ENCODE peak calls at places on chromosome 17, in four cellular contexts. N, F, B and Q are unnamed samples.

GRCh38 chr17:31581491-31581890 is 190.0 kb downstream of the RAB11FIP4 start:
- DNase-seq in N (peak), B (no peak), F (no peak), Q (no peak)

GRCh38 chr17:74631468-74632195 is 8.1 kb upstream of the CD300E start:
- DNase-seq in F (no peak), B (no peak), N (no peak), Q (no peak)

GRCh38 chr17:35915153-35915969 is 15.2 kb downstream of the RDM1 start:
- DNase-seq in N (no peak), B (no peak), F (no peak), Q (no peak)

GRCh38 chr17:51764387-51764971 is 394.0 kb downstream of the CA10 start:
- DNase-seq in F (peak), B (no peak), N (peak), Q (peak)

GRCh38 chr17:65594585-65594940 is 33.1 kb upstream of the AXIN2 start:
- DNase-seq in B (no peak), N (no peak), F (no peak), Q (no peak)

GRCh38 chr17:77036136-77036840 is 104.5 kb upstream of the SEC14L1 start:
- DNase-seq in F (no peak), N (no peak), B (no peak), Q (no peak)

GRCh38 chr17:75596320-75597087 is 8.9 kb downstream of the MYO15B start:
- DNase-seq in N (peak), B (no peak), F (no peak), Q (no peak)

GRCh38 chr17:75047398-75048098 is 523 bp downstream of the KCTD2 start:
- DNase-seq in B (no peak), N (no peak), F (peak), Q (peak)

GRCh38 chr17:61307905-61308886 is 91.4 kb upstream of the TBX2 start:
- DNase-seq in N (no peak), F (no peak), B (peak), Q (peak)

GRCh38 chr17:72603346-72604242 is 482.8 kb downstream of the SOX9 start:
- DNase-seq in F (no peak), N (no peak), B (no peak), Q (peak)

GRCh38 chr17:60390223-60390622 is 1.7 kb downstream of the USP32 start:
- DNase-seq in F (no peak), N (no peak), B (no peak), Q (peak)

GRCh38 chr17:28295677-28296578 is 23.1 kb upstream of the TMEM97 start:
- DNase-seq in F (no peak), N (no peak), B (no peak), Q (no peak)

GRCh38 chr17:76789235-76789788 is 51.4 kb downstream of the MFSD11 start:
- DNase-seq in B (no peak), N (no peak), F (no peak), Q (no peak)

GRCh38 chr17:81437221-81437651 is 42.0 kb downstream of the BAHCC1 start:
- DNase-seq in N (no peak), B (no peak), F (no peak), Q (no peak)

GRCh38 chr17:80917716-80918560 is 73.7 kb upstream of the CHMP6 start:
- DNase-seq in B (no peak), F (no peak), N (no peak), Q (no peak)

GRCh38 chr17:47323382-47324223 is at the start of gene EFCAB13:
- DNase-seq in B (peak), F (peak), N (peak), Q (peak)

GRCh38 chr17:37138726-37139125 is 190.0 kb downstream of the AATF start:
- DNase-seq in F (no peak), B (no peak), N (no peak), Q (no peak)

GRCh38 chr17:77973953-77974352 is 15.4 kb downstream of the TNRC6C start:
- DNase-seq in B (no peak), N (no peak), F (no peak), Q (no peak)

GRCh38 chr17:42456223-42457106 is 2.2 kb upstream of the ATP6V0A1 start:
- DNase-seq in F (peak), N (no peak), B (peak), Q (peak)

GRCh38 chr17:72588961-72589360 is 468.1 kb downstream of the SOX9 start:
- DNase-seq in B (no peak), F (peak), N (no peak), Q (peak)

GRCh38 chr17:82317394-82318168 is at the start of gene CD7:
- DNase-seq in N (no peak), B (no peak), F (no peak), Q (no peak)

GRCh38 chr17:29588561-29589411 is 662 bp downstream of the GIT1 start:
- DNase-seq in F (peak), B (no peak), N (no peak), Q (peak)

GRCh38 chr17:47315451-47316266 is 8.1 kb upstream of the EFCAB13 start:
- DNase-seq in B (no peak), F (peak), N (no peak), Q (peak)

GRCh38 chr17:56319531-56319930 is 166.3 kb downstream of the ANKFN1 start:
- DNase-seq in N (no peak), F (no peak), B (peak), Q (peak)

GRCh38 chr17:8365143-8365542 is 11.4 kb downstream of the KRABD2 start:
- DNase-seq in N (no peak), B (no peak), F (no peak), Q (peak)

GRCh38 chr17:66580601-66581385 is 254.1 kb upstream of the CACNG5 start:
- DNase-seq in F (no peak), N (peak), B (no peak), Q (no peak)

GRCh38 chr17:38815576-38816193 is 9.4 kb downstream of the CWC25 start:
- DNase-seq in B (no peak), N (no peak), F (no peak), Q (peak)
- TF ChIP-seq CTCF in B (peak), N (peak), F (peak), Q (peak)

DNA sequence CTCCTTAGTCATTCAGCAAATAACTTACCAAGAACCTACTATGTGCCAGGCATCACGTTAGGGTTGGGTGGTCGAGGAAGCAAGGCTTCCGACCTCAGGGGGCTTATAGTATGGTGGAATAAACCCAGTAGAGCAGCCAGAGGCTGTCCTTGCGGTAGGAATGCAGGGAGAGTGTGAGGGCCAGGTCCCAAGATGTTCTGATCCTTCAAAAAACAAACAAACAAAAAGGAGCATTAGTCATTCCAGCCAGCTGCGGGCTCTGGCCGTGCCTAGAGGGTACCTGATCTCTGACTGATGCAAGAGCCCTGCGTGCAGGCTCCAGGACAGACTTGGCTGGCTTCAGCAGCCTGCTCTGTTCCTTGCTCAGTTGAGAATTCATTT is 18.2 kb downstream of the CYB5D2 start:
- DNase-seq in N (peak), F (peak), B (peak), Q (peak)
- TF ChIP-seq CTCF in N (no peak), F (no peak), B (peak), Q (peak)

GRCh38 chr17:14776791-14777190 is 475.9 kb downstream of the HS3ST3B1 start:
- DNase-seq in F (no peak), N (no peak), B (no peak), Q (peak)
- TF ChIP-seq CTCF in F (no peak), N (no peak), B (no peak), Q (no peak)

GRCh38 chr17:58517378-58517927 is 3.0 kb upstream of the MTMR4 start:
- DNase-seq in F (no peak), N (no peak), B (no peak), Q (no peak)

GRCh38 chr17:58517928-58518609 is 3.6 kb upstream of the MTMR4 start:
- DNase-seq in F (peak), B (peak), N (peak), Q (peak)

GRCh38 chr17:58521680-58522079 is 7.2 kb upstream of the MTMR4 start:
- DNase-seq in F (no peak), B (no peak), N (no peak), Q (no peak)

GRCh38 chr17:58516644-58517377 is 2.4 kb upstream of the MTMR4 start:
- DNase-seq in B (no peak), F (no peak), N (no peak), Q (no peak)

DNA sequence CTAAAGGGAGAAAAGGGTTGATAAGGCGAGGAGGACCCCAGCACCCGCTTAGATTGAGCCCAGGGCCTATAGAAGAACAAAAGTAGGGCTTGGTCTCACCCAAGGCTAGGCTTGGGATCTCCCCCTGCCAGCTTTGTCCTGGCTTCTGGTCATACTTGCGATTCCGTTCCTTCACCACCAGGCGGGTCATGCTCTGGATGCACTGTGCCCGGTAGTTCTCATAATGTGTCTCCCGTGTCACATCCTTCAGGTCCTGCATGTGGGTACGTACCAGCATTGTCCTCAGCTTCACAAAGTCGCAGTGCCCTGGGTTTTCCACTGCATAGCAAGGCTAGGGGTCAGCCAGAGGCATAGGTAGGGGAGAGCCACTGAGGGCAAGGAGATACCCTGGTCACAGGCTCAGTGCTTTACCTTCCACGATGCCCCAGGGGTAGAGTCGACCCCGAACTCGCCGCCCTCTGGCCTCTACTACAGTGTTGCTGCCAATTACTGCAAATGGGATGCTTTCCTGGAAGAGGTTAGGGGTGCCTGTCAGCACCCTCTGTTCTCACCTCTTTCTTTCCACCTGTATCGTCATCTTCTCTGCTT is 6.5 kb upstream of the MTMR4 start:
- DNase-seq in F (peak), N (peak), B (no peak), Q (peak)
- TF ChIP-seq CTCF in F (peak), N (peak), B (peak), Q (peak)

GRCh38 chr17:1058423-1059130 is 61.6 kb downstream of the TIMM22 start:
- DNase-seq in F (peak), B (no peak), N (peak), Q (peak)
- TF ChIP-seq CTCF in F (peak), B (peak), N (peak), Q (peak)

GRCh38 chr17:79658811-79659207 is 48.0 kb upstream of the RBFOX3 start:
- DNase-seq in F (peak), N (peak), B (no peak), Q (peak)
- TF ChIP-seq CTCF in F (peak), N (peak), B (peak), Q (peak)

GRCh38 chr17:49995055-49995738 is at the start of gene DLX3:
- DNase-seq in N (peak), B (peak), F (peak), Q (peak)
- TF ChIP-seq CTCF in N (no peak), B (no peak), F (no peak), Q (no peak)